ENCODE peak calls at places on chromosome X, in six cellular contexts. N, G, Y, A, F and P are unnamed samples.
A peak's percentile ranks its signal among the peaks of the same experiment; 100 is the strongest.

GRCh38 chrX:136907626-136908025 is 27.1 kb upstream of the RBMX start:
- DNase-seq in N (no peak), G (no peak), Y (no peak), A (no peak), F (no peak), P (no peak)

GRCh38 chrX:10230222-10230621 is 73.4 kb downstream of the CLCN4 start:
- DNase-seq in N (no peak), G (no peak), Y (no peak), A (no peak), F (no peak), P (no peak)

GRCh38 chrX:54891573-54891972 is 29.1 kb upstream of the TRO start:
- DNase-seq in N (peak; percentile 36), G (peak; percentile 0), Y (peak; percentile 52), A (peak; percentile 21), F (peak; percentile 62), P (no peak)

GRCh38 chrX:107552976-107553375 is 75.3 kb upstream of the PRPS1 start:
- DNase-seq in N (no peak), G (no peak), Y (peak; percentile 54), A (no peak), F (no peak), P (no peak)

GRCh38 chrX:108001218-108001814 is 19.1 kb upstream of the TEX13B start:
- DNase-seq in N (no peak), G (no peak), Y (peak; percentile 38), A (peak; percentile 11), F (peak; percentile 83), P (no peak)

GRCh38 chrX:106898462-106898861 is 4.7 kb downstream of the RIPPLY1 start:
- DNase-seq in N (no peak), G (peak; percentile 40), Y (peak; percentile 55), A (peak; percentile 80), F (peak; percentile 79), P (no peak)

GRCh38 chrX:122238801-122239200 is 945.3 kb upstream of the GRIA3 start:
- DNase-seq in N (no peak), G (no peak), Y (peak; percentile 42), A (no peak), F (no peak), P (no peak)

GRCh38 chrX:17464196-17464595 is 89.2 kb downstream of the NHS start:
- DNase-seq in N (peak; percentile 11), G (no peak), Y (peak; percentile 82), A (no peak), F (peak; percentile 26), P (no peak)

GRCh38 chrX:9745417-9746115 is 20.1 kb downstream of the GPR143 start:
- DNase-seq in N (no peak), G (no peak), Y (peak; percentile 6), A (no peak), F (no peak), P (no peak)

GRCh38 chrX:40310016-40310415 is 212.3 kb upstream of the BCOR start:
- DNase-seq in N (no peak), G (no peak), Y (no peak), A (no peak), F (no peak), P (no peak)

GRCh38 chrX:54495814-54496516 is at the start of gene FGD1:
- DNase-seq in N (peak; percentile 58), G (peak; percentile 56), Y (peak; percentile 77), A (no peak), F (peak; percentile 64), P (peak; percentile 82)

GRCh38 chrX:97743014-97743413 is 859.3 kb downstream of the RPA4 start:
- DNase-seq in N (no peak), G (no peak), Y (peak; percentile 7), A (no peak), F (no peak), P (no peak)

GRCh38 chrX:44343412-44343942 is at the start of gene EFHC2:
- DNase-seq in N (no peak), G (no peak), Y (peak; percentile 68), A (no peak), F (peak; percentile 24), P (peak; percentile 76)

GRCh38 chrX:1165535-1166196 is 46.8 kb downstream of the CRLF2 start:
- DNase-seq in N (no peak), G (no peak), Y (peak; percentile 33), A (no peak), F (no peak), P (no peak)

GRCh38 chrX:119762718-119763117 is 4.3 kb downstream of the SOWAHD start:
- DNase-seq in N (no peak), G (no peak), Y (peak; percentile 34), A (no peak), F (no peak), P (no peak)
- H3K4me1 ChIP-seq in N (peaks cover 10% of the 10 kb centered on the region), G (peaks cover 2% of the 10 kb centered on the region), Y (peaks cover 13% of the 10 kb centered on the region), A (peaks cover 26% of the 10 kb centered on the region), F (peaks cover 7% of the 10 kb centered on the region), P (no peaks in the 10 kb centered on the region)

DNA sequence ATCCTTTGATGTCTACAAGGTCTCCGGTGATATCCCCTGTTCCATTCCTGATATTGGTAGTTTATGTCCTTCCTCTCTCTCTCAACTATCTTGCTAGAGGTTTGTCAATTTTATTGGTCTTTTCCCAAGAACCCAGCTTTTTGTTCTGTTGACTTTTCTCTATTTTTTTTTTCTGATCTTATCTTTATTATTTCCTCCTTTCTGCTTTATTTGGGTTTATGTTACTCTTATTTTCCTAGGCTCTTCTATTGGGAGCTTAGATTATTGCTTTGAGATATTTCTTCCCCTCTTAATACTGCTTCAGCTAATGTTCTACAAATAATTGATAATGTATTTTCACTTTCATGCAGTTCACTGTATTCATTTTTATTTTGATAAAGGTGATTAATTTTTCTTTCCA is 44.2 kb downstream of the EIF2S3 start:
- DNase-seq in N (no peak), G (no peak), Y (no peak), A (no peak), F (no peak), P (no peak)
- H3K4me3 ChIP-seq in N (no peak overlapping the region), G (no peak overlapping the region), Y (no peak overlapping the region), A (no peak overlapping the region), F (peak overlapping the region; percentile 26), P (no peak overlapping the region)

GRCh38 chrX:154296731-154297130 is 1.1 kb downstream of the TKTL1 start:
- DNase-seq in N (no peak), G (no peak), Y (no peak), A (no peak), F (no peak), P (no peak)

GRCh38 chrX:154298312-154298711 is 2.7 kb downstream of the TKTL1 start:
- DNase-seq in N (no peak), G (no peak), Y (no peak), A (no peak), F (no peak), P (no peak)

GRCh38 chrX:154295664-154296310 is at the start of gene TKTL1:
- DNase-seq in N (no peak), G (no peak), Y (no peak), A (no peak), F (no peak), P (no peak)

GRCh38 chrX:154300815-154301214 is 5.2 kb downstream of the TKTL1 start:
- DNase-seq in N (no peak), G (no peak), Y (no peak), A (no peak), F (no peak), P (no peak)

GRCh38 chrX:154294791-154295580 is at the start of gene TEX28:
- DNase-seq in N (no peak), G (no peak), Y (no peak), A (no peak), F (no peak), P (no peak)
- H3K9ac ChIP-seq in N (no peak within 1 kb of the TSS), G (no peak within 1 kb of the TSS), Y (no peak within 1 kb of the TSS), A (no peak within 1 kb of the TSS), F (no peak within 1 kb of the TSS), P (no peak within 1 kb of the TSS)

GRCh38 chrX:71154641-71155040 is 10.0 kb downstream of the NLGN3 start:
- DNase-seq in N (no peak), G (no peak), Y (no peak), A (no peak), F (no peak), P (no peak)

GRCh38 chrX:71160475-71160874 is 15.8 kb downstream of the NLGN3 start:
- DNase-seq in N (no peak), G (no peak), Y (no peak), A (no peak), F (peak; percentile 94), P (no peak)

GRCh38 chrX:71154196-71154595 is 9.6 kb downstream of the NLGN3 start:
- DNase-seq in N (no peak), G (no peak), Y (no peak), A (no peak), F (no peak), P (no peak)

GRCh38 chrX:71159335-71159734 is 14.7 kb downstream of the NLGN3 start:
- DNase-seq in N (no peak), G (no peak), Y (no peak), A (no peak), F (no peak), P (no peak)

GRCh38 chrX:71158603-71159002 is 14.0 kb downstream of the NLGN3 start:
- DNase-seq in N (no peak), G (no peak), Y (no peak), A (no peak), F (no peak), P (no peak)
- H3K4me1 ChIP-seq in N (no peaks in the 10 kb centered on the region), G (peaks cover 2% of the 10 kb centered on the region), Y (no peaks in the 10 kb centered on the region), A (peaks cover 6% of the 10 kb centered on the region), F (no peaks in the 10 kb centered on the region), P (no peaks in the 10 kb centered on the region)

DNA sequence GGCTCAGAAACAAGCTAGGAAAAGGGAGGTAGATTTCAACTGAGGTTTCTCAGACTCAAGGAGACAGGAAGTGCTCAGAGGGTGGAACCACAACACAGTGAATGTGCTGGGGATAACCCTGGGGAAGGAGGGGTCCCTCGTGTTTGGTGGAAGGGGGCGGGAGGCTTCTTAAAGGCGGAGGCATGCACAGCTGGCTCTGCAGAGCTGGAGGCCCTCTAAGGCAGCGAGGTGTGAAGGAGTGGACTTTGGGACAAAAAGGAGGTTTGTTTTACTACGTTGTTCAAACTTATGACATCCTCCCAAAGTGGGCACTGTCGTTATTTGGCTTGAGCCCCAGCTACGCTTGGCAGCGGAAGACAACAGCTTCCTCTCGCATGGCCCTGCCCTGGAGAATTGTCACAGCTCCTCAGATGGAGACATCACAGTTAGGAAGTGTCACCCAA is 21.7 kb upstream of the MTM1 start:
- DNase-seq in N (no peak), G (no peak), Y (peak; percentile 8), A (no peak), F (no peak), P (no peak)
- H3K4me3 ChIP-seq in N (no peak overlapping the region), G (no peak overlapping the region), Y (no peak overlapping the region), A (peak overlapping the region; percentile 72), F (no peak overlapping the region), P (peak overlapping the region; percentile 42)

GRCh38 chrX:63508668-63509067 is 157.5 kb upstream of the SPIN4 start:
- DNase-seq in N (no peak), G (no peak), Y (no peak), A (no peak), F (no peak), P (no peak)
- H3K9ac ChIP-seq in N (no peak overlapping the region), G (no peak overlapping the region), Y (no peak overlapping the region), A (no peak overlapping the region), F (no peak overlapping the region), P (no peak overlapping the region)